ENCODE peak calls at places on chromosomes 12 and 14, in nine cellular contexts. Z, Y, X, T, H, V, F, N and L are unnamed samples.

GRCh38 chr12:42684171-42685071 is 94.9 kb upstream of the PRICKLE1 start:
- ATAC-seq in Z (no peak), Y (no peak), X (no peak), T (no peak), H (no peak), V (no peak), F (no peak), N (no peak), L (peak)

GRCh38 chr14:52792097-52792415 is 649 bp upstream of the GNPNAT1 start:
- ATAC-seq in Z (no peak), Y (no peak), X (no peak), T (peak), H (no peak), V (no peak), F (no peak), N (no peak), L (no peak)

GRCh38 chr14:70173569-70173968 is 15.2 kb downstream of the SLC8A3 start:
- ATAC-seq in Z (no peak), Y (no peak), X (no peak), T (no peak), H (no peak), V (no peak), F (no peak), N (no peak), L (no peak)

GRCh38 chr14:51442513-51443175 is 202.6 kb downstream of the TMX1 start:
- ATAC-seq in Z (no peak), Y (no peak), X (no peak), T (no peak), H (no peak), V (no peak), F (peak), N (no peak), L (peak)

GRCh38 chr14:78092040-78092439 is 78.1 kb upstream of the NRXN3 start:
- ATAC-seq in Z (no peak), Y (no peak), X (no peak), T (no peak), H (no peak), V (no peak), F (no peak), N (no peak), L (no peak)

GRCh38 chr12:108649668-108650067 is 16.0 kb upstream of the SELPLG start:
- ATAC-seq in Z (no peak), Y (no peak), X (no peak), T (no peak), H (no peak), V (no peak), F (peak), N (no peak), L (peak)

GRCh38 chr14:71597289-71597920 is 334.8 kb upstream of the RGS6 start:
- ATAC-seq in Z (no peak), Y (no peak), X (no peak), T (no peak), H (no peak), V (no peak), F (no peak), N (no peak), L (no peak)

GRCh38 chr12:65300067-65300466 is 21.6 kb downstream of the MSRB3 start:
- ATAC-seq in Z (no peak), Y (no peak), X (no peak), T (no peak), H (no peak), V (no peak), F (no peak), N (no peak), L (no peak)

GRCh38 chr14:88321692-88322504 is 1.2 kb downstream of the KCNK10 start:
- ATAC-seq in Z (no peak), Y (no peak), X (no peak), T (no peak), H (no peak), V (no peak), F (no peak), N (no peak), L (no peak)

GRCh38 chr14:23478109-23478698 is 8.7 kb downstream of the NGDN start:
- ATAC-seq in Z (peak), Y (peak), X (no peak), T (no peak), H (peak), V (peak), F (peak), N (no peak), L (no peak)

GRCh38 chr12:46763230-46763629 is 62.6 kb downstream of the SLC38A4 start:
- ATAC-seq in Z (peak), Y (no peak), X (peak), T (no peak), H (no peak), V (no peak), F (no peak), N (peak), L (no peak)

GRCh38 chr14:44586910-44587309 is 79.8 kb upstream of the FSCB start:
- ATAC-seq in Z (no peak), Y (no peak), X (no peak), T (no peak), H (no peak), V (no peak), F (no peak), N (no peak), L (no peak)

GRCh38 chr14:70280931-70281330 is 78.6 kb downstream of the COX16 start:
- ATAC-seq in Z (no peak), Y (no peak), X (no peak), T (no peak), H (no peak), V (no peak), F (no peak), N (no peak), L (no peak)

GRCh38 chr14:58298880-58299664 is 717 bp downstream of the ARID4A start:
- ATAC-seq in Z (no peak), Y (peak), X (peak), T (peak), H (no peak), V (no peak), F (peak), N (peak), L (no peak)

GRCh38 chr14:93160353-93160801 is 24.3 kb downstream of the MOAP1 start:
- ATAC-seq in Z (peak), Y (no peak), X (no peak), T (no peak), H (peak), V (no peak), F (peak), N (peak), L (no peak)

GRCh38 chr12:46517579-46517962 is 145.0 kb upstream of the SLC38A2 start:
- ATAC-seq in Z (peak), Y (no peak), X (peak), T (no peak), H (peak), V (no peak), F (no peak), N (peak), L (no peak)